ENCODE peak calls at places on chromosome 6, in eight cellular contexts. H is right cardiac atrium; S is skeletal muscle cell; J is fibroblast of the aortic adventitia; K is CD8-positive, alpha-beta T cell; W is AG09309; N is foreskin fibroblast; X is tibial artery. U is an unnamed sample.

GRCh38 chr6:28589952-28590340 is 64.3 kb downstream of the GPX5 start:
- DNase-seq in K (no peak), S (no peak), W (no peak), N (peak), X (no peak), J (no peak), H (no peak), U (no peak)

GRCh38 chr6:32684246-32684645 is 17.8 kb upstream of the HLA-DQB1 start:
- DNase-seq in S (no peak), X (no peak), J (no peak), W (no peak), N (no peak), H (no peak), K (no peak), U (no peak)

GRCh38 chr6:128963561-128963960 is 80.6 kb downstream of the LAMA2 start:
- DNase-seq in W (no peak), N (peak), K (no peak), J (no peak), H (no peak), S (no peak), X (no peak), U (no peak)

GRCh38 chr6:36692220-36692619 is 5.4 kb upstream of the RAB44 start:
- DNase-seq in N (no peak), H (no peak), X (no peak), S (no peak), K (peak), W (no peak), J (no peak), U (no peak)

GRCh38 chr6:56977192-56977591 is 22.3 kb downstream of the BEND6 start:
- DNase-seq in H (no peak), X (no peak), N (no peak), W (no peak), J (no peak), K (no peak), S (no peak), U (no peak)

GRCh38 chr6:11279213-11279780 is 46.8 kb upstream of the NEDD9 start:
- DNase-seq in X (peak), S (no peak), H (no peak), J (no peak), K (no peak), W (no peak), N (peak), U (no peak)

GRCh38 chr6:37426945-37427510 is 6.0 kb upstream of the CMTR1 start:
- DNase-seq in W (no peak), X (no peak), K (no peak), N (peak), S (no peak), J (no peak), H (no peak), U (no peak)

GRCh38 chr6:111625511-111626331 is 20.0 kb upstream of the TRAF3IP2 start:
- DNase-seq in S (peak), J (peak), K (no peak), X (peak), W (no peak), H (peak), N (peak), U (no peak)

GRCh38 chr6:24910850-24911712 is 24.7 kb downstream of the RIPOR2 start:
- DNase-seq in X (peak), H (peak), N (peak), W (no peak), S (no peak), K (peak), J (peak), U (peak)
- H3K4me3 ChIP-seq in X (peak), H (peak), N (peak), W (peak), S (peak), K (peak), J (peak), U (peak)

DNA sequence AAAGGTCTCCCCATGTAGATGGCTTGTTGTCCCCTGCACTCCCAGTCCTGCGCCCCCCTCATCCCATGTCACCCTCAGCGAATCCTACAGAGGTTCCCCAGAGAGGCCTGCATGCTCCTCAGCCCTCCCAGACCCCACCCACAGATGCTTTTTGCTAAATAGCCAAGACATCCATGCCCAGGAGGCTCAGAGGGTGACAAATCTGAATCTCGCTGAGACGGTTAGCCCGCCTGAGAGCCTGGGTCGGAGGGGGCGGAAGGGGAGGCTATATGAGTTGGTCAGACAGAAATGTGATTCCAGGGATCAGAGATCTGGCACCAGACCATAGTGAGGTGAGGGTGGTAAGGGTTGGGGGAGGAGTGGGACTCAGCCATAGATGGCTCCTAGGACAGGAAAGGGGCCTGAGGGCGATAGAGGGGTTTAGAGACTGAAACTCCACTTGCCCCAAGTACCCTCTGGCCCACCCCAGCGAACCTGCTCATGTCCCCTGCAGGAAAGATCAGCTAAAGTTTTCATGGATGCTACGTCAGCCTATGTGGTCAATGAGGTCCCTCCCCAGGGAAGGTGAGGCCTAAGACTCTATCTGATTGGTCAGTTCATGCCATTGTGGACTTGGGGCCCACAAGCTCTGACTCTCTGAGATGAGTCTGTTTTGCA is 33.2 kb downstream of the TFEB start:
- DNase-seq in W (no peak), H (no peak), J (no peak), S (no peak), K (no peak), N (no peak), X (no peak), U (no peak)
- H3K4me3 ChIP-seq in W (no peak), H (no peak), J (no peak), S (no peak), K (no peak), N (no peak), X (no peak), U (no peak)

GRCh38 chr6:123677897-123678296 is 41.1 kb upstream of the TRDN start:
- DNase-seq in J (no peak), H (no peak), W (no peak), S (no peak), X (no peak), N (no peak), K (no peak), U (no peak)

GRCh38 chr6:123687864-123688263 is 51.1 kb upstream of the TRDN start:
- DNase-seq in K (no peak), X (no peak), W (no peak), S (no peak), N (no peak), H (no peak), J (no peak), U (no peak)

GRCh38 chr6:123676793-123677192 is 40.0 kb upstream of the TRDN start:
- DNase-seq in N (no peak), X (no peak), H (no peak), J (no peak), K (no peak), S (no peak), W (no peak), U (no peak)

GRCh38 chr6:123681957-123682462 is 45.3 kb upstream of the TRDN start:
- DNase-seq in S (no peak), J (no peak), K (no peak), X (no peak), W (no peak), H (no peak), N (no peak), U (no peak)
- H3K4me3 ChIP-seq in S (no peak), J (no peak), K (no peak), X (no peak), W (no peak), H (no peak), N (no peak), U (no peak)

GRCh38 chr6:31531162-31531561 is 2.4 kb downstream of the MCCD1 start:
- DNase-seq in X (no peak), J (no peak), H (no peak), W (no peak), N (no peak), K (no peak), S (no peak), U (no peak)

GRCh38 chr6:31532644-31533454 is 4.1 kb downstream of the MCCD1 start:
- DNase-seq in N (no peak), X (no peak), S (no peak), K (no peak), H (no peak), J (no peak), W (no peak), U (no peak)

GRCh38 chr6:31533455-31533841 is 4.7 kb downstream of the MCCD1 start:
- DNase-seq in K (no peak), H (no peak), W (no peak), J (no peak), S (no peak), N (no peak), X (no peak), U (no peak)

GRCh38 chr6:31530659-31531058 is 1.9 kb downstream of the MCCD1 start:
- DNase-seq in H (no peak), S (no peak), N (peak), W (no peak), K (no peak), J (no peak), X (no peak), U (no peak)

DNA sequence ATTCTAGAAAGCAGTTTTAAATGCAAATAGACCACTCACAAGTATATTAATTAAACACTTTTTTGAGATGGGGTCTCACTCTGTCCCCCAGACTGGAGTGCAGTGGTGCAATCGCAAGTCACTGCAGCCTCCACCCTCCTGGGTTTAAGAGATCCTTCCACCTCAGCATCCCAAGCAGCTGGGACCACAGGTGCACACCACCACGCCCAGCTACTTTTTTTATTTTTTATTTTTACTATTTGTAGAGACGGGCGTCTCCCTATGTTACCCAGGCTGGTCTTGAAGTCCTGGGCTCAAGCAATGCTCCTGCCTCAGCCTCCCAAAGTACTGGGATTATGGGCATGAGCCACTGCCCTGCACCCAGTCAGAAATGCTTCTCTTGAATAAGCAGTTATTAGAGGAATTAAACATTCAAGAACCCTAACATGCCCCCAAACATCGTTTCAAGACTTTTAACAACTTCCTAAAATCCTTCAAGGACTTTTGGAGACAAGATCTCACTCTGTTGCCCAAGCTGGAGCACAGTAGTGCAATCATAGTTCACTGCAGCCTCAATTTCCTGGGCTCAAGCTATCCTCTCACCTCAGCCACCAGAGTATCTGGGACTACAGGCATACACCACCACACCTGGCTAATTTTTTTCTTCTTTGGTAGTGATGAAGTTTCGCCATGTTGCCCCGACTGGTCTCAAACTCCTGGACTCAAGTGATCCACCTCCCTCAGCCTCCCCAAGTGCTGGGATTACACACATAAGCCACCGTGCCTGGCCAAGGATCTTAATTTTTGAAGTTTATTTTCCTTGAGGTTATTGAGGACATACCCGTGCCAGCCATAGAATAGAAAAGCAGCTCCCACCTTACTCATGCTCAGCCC is 3.2 kb downstream of the MCCD1 start:
- DNase-seq in J (no peak), K (no peak), W (no peak), S (no peak), N (no peak), H (no peak), X (no peak), U (no peak)
- H3K4me3 ChIP-seq in J (no peak), K (no peak), W (no peak), S (no peak), N (no peak), H (no peak), X (no peak), U (no peak)

DNA sequence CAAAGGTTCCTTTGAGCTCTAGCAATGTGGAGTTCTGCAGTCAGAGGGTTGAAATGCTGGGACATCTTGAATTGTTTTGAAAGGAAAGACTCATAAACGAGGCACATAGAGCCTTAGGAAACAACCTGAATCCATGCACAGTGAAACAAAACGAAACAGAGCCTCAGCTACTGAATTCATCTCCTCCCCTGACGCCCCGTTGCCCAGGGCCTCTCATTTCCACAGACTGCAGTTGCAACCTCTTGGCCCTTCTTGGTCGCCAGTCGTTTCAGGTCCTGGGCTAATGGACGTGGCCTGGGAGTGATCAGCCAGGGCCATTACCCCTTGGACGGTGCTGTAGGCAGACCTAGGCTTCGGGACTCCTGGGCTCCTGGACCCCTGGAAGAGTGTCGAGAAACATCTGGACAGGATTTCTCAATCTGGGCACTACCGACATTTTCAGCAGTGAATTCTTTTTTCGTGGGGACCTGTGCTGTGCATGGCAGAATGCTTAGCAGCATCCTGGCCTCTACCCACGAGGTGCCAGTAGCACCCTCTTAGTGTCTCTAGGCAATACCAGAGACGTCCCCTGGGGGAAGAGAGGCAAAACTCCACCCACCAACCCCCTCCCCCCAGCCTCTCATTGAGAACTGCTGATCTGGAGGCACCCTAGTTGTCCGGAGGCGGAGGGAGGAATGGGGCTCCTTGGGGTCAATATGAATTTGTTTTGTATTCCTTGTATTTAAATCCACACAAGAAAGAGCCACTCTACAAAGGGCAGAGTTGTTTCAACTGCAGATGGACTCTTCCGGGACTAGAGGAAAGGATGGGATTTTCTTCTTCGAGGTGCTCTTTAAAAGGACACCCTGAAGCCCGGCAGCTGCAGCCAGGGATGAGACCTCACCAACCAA is 50.2 kb downstream of the TMEM242 start:
- DNase-seq in H (peak), X (no peak), S (no peak), N (peak), W (peak), J (no peak), K (peak), U (no peak)
- H3K4me3 ChIP-seq in H (no peak), X (no peak), S (no peak), N (no peak), W (no peak), J (no peak), K (no peak), U (peak)

GRCh38 chr6:3389390-3390167 is 67.3 kb downstream of the SLC22A23 start:
- DNase-seq in W (peak), N (peak), H (peak), S (no peak), K (no peak), X (peak), J (peak), U (no peak)
- H3K4me3 ChIP-seq in W (no peak), N (no peak), H (no peak), S (no peak), K (no peak), X (no peak), J (peak), U (no peak)

U was measured in dorsolateral prefrontal cortex.